ENCODE peak calls at places on chromosomes 2 and 18, in six cellular contexts. C is DND-41, V is astrocyte, D is brain microvascular endothelial cell, Z is thoracic aorta, E is foreskin fibroblast. S is an unnamed sample.

GRCh38 chr18:14100503-14101286 is 31.5 kb downstream of the ZNF519 start:
- DNase-seq in C (peak), D (no peak), E (no peak), V (no peak), Z (no peak), S (no peak)

GRCh38 chr2:71332413-71332866 is 858 bp downstream of the ZNF638 start:
- DNase-seq in E (no peak), C (no peak), Z (no peak), V (no peak), D (no peak), S (no peak)

GRCh38 chr18:13382683-13382989 is 164.1 kb downstream of the LDLRAD4 start:
- DNase-seq in C (no peak), D (no peak), E (no peak), V (no peak), Z (no peak), S (no peak)

GRCh38 chr18:79912409-79912991 is 39.0 kb downstream of the SLC66A2 start:
- DNase-seq in V (peak), E (peak), C (no peak), Z (no peak), D (peak), S (peak)

GRCh38 chr18:68714707-68715496 is at the start of gene TMX3:
- DNase-seq in V (peak), C (peak), Z (peak), D (peak), E (peak), S (peak)

GRCh38 chr2:20182241-20182931 is 42.5 kb downstream of the SDC1 start:
- DNase-seq in V (peak), Z (no peak), D (peak), C (no peak), E (no peak), S (peak)

GRCh38 chr2:196249860-196250259 is 78.5 kb upstream of the STK17B start:
- DNase-seq in Z (no peak), C (no peak), V (peak), D (no peak), E (no peak), S (peak)

GRCh38 chr2:74491671-74492544 is 7.5 kb downstream of the LBX2 start:
- DNase-seq in E (no peak), Z (no peak), V (no peak), C (no peak), D (no peak), S (no peak)

GRCh38 chr18:21361297-21361880 is 119.4 kb downstream of the GREB1L start:
- DNase-seq in V (no peak), Z (no peak), E (no peak), C (no peak), D (no peak), S (no peak)

DNA sequence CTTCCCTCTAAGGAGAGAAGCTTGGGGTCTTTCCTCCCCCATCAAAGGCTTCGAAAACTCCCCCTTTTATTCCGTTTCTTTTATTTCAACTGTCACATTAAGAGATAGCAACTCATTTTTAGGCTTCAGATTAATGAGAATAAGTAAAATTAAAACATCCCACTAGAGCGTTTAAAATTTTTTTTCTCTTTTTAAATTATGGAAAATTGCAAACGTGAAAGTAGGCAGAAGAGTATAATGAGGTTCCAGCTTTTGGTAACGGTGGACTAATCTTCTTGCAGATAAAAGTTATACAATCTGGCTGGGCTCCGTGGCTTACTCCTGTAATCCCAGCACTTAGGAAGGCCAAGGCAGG is 21.9 kb upstream of the RMP24 start:
- DNase-seq in C (no peak), E (no peak), Z (no peak), D (no peak), V (no peak), S (no peak)
- H3K4me3 ChIP-seq in C (no peak), E (peak), Z (peak), D (peak), V (peak), S (no peak)

DNA sequence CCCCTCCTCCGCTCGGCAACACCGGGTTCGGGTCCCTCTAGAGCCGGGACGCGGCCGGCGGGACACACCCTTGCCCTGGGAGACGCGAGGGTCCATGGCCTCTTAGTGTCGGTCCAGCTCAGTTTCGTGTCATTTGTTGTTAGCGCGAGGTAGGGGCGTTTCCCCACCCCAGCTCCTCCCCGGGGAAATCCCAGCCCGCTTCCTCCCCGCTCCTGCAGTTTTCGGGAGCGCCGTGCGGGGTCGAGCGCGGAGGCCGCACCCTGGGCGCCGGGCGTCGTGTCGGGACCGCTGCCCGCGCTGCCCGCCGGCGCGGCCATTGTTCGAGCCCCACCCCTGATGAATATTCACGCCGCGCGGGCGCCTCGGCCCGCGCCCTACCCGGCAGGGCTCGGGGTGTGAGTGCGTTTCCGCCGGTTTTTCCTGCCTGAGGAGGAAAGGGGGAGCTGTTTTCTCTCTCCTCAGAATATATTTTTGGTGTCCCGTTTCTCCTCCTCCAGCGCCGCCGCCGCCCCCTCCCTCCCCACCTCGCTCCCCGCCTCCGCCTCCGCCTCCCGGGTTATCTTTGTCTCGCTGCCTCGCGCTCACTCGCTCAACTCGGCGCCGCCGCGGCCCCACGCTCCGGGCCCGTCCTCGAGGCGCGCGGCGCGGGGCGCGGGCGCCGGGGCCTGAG is at the start of gene MAP4K4:
- DNase-seq in E (peak), C (peak), V (peak), D (peak), Z (peak), S (peak)
- TF ChIP-seq CTCF in E (peak), C (peak), V (no peak), D (peak), Z (peak), S (peak)

GRCh38 chr18:23135679-23136325 is 517 bp downstream of the CABLES1 start:
- DNase-seq in D (no peak), V (no peak), Z (no peak), E (peak), C (peak), S (no peak)
- H3K4me3 ChIP-seq in D (peak), V (peak), Z (peak), E (peak), C (no peak), S (peak)

GRCh38 chr2:170323743-170324142 is 145.8 kb downstream of the MYO3B start:
- DNase-seq in Z (no peak), V (no peak), D (no peak), C (no peak), E (no peak), S (no peak)

GRCh38 chr2:170321526-170321925 is 143.6 kb downstream of the MYO3B start:
- DNase-seq in C (no peak), D (no peak), V (no peak), E (no peak), Z (no peak), S (no peak)

GRCh38 chr2:170320948-170321347 is 143.0 kb downstream of the MYO3B start:
- DNase-seq in C (no peak), E (no peak), V (no peak), Z (no peak), D (no peak), S (no peak)

GRCh38 chr2:170324640-170325046 is 146.7 kb downstream of the MYO3B start:
- DNase-seq in Z (no peak), C (peak), V (no peak), E (peak), D (peak), S (peak)
- TF ChIP-seq CTCF in Z (peak), C (peak), V (peak), E (peak), D (peak), S (peak)

GRCh38 chr18:34223164-34223892 is 1.4 kb downstream of the NOL4 start:
- DNase-seq in V (peak), C (no peak), E (no peak), Z (no peak), D (no peak), S (no peak)

GRCh38 chr18:34223893-34224422 is 755 bp downstream of the NOL4 start:
- DNase-seq in D (no peak), E (no peak), Z (no peak), C (no peak), V (no peak), S (no peak)

GRCh38 chr18:34224423-34225217 is at the start of gene NOL4:
- DNase-seq in D (no peak), C (no peak), E (no peak), Z (no peak), V (peak), S (no peak)

GRCh38 chr18:34222396-34223163 is 2.1 kb downstream of the NOL4 start:
- DNase-seq in Z (no peak), V (peak), D (no peak), E (no peak), C (no peak), S (no peak)

GRCh38 chr18:34225218-34225553 is 473 bp upstream of the NOL4 start:
- DNase-seq in D (no peak), E (no peak), V (no peak), Z (no peak), C (no peak), S (no peak)
- H3K4me3 ChIP-seq in D (peak), E (no peak), V (peak), Z (peak), C (no peak), S (no peak)